ENCODE peak calls at places on chromosome 18, in five cellular contexts. I is LoVo; R is GM12865; F is effector CD4-positive, alpha-beta T cell; H is NCI-H82. V is an unnamed sample.

GRCh38 chr18:32770181-32770650 is 2.6 kb downstream of the KLHL14 start:
- DNase-seq in I (no peak), R (no peak), F (no peak), H (no peak), V (no peak)

GRCh38 chr18:70279470-70279869 is 9.4 kb upstream of the SOCS6 start:
- DNase-seq in I (peak; percentile 35), R (no peak), F (no peak), H (no peak), V (no peak)

GRCh38 chr18:47150029-47150823 is at the start of gene HDHD2:
- DNase-seq in I (peak; percentile 75), R (peak; percentile 86), F (peak; percentile 59), H (peak; percentile 84), V (peak; percentile 52)

GRCh38 chr18:3923750-3924149 is 473.8 kb downstream of the TGIF1 start:
- DNase-seq in I (no peak), R (no peak), F (no peak), H (no peak), V (no peak)

GRCh38 chr18:39348757-39349156 is 1783.2 kb upstream of the CELF4 start:
- DNase-seq in I (no peak), R (no peak), F (no peak), H (no peak), V (no peak)

GRCh38 chr18:36360256-36360909 is 62.9 kb downstream of the FHOD3 start:
- DNase-seq in I (no peak), R (peak; percentile 64), F (no peak), H (no peak), V (no peak)

GRCh38 chr18:37306420-37306819 is 259.2 kb downstream of the CELF4 start:
- DNase-seq in I (no peak), R (no peak), F (no peak), H (no peak), V (no peak)

GRCh38 chr18:22933206-22933957 is at the start of gene RBBP8:
- DNase-seq in I (peak; percentile 85), R (peak; percentile 91), F (peak; percentile 71), H (peak; percentile 92), V (peak; percentile 61)

GRCh38 chr18:48090021-48090420 is 159.6 kb upstream of the SMAD2 start:
- DNase-seq in I (no peak), R (no peak), F (no peak), H (no peak), V (no peak)

GRCh38 chr18:76955529-76956170 is 133.3 kb downstream of the ZNF236 start:
- DNase-seq in I (no peak), R (no peak), F (no peak), H (no peak), V (no peak)

GRCh38 chr18:41135146-41135545 is 819.9 kb upstream of the PIK3C3 start:
- DNase-seq in I (no peak), R (no peak), F (no peak), H (no peak), V (no peak)

GRCh38 chr18:13597068-13597467 is 129.3 kb downstream of the FAM210A start:
- DNase-seq in I (no peak), R (no peak), F (no peak), H (no peak), V (no peak)

GRCh38 chr18:9975658-9976057 is 61.8 kb downstream of the VAPA start:
- DNase-seq in I (no peak), R (no peak), F (no peak), H (no peak), V (no peak)

GRCh38 chr18:23725351-23725750 is 36.1 kb downstream of the LAMA3 start:
- DNase-seq in I (no peak), R (no peak), F (no peak), H (no peak), V (no peak)

GRCh38 chr18:57970356-57971095 is 73.5 kb upstream of the NEDD4L start:
- DNase-seq in I (no peak), R (no peak), F (no peak), H (peak; percentile 12), V (no peak)

GRCh38 chr18:25168011-25168410 is 184.0 kb downstream of the ZNF521 start:
- DNase-seq in I (no peak), R (no peak), F (no peak), H (peak; percentile 73), V (no peak)

GRCh38 chr18:63158676-63159291 is 160.8 kb downstream of the BCL2 start:
- DNase-seq in I (no peak), R (peak; percentile 92), F (no peak), H (no peak), V (no peak)

GRCh38 chr18:5582849-5583667 is 39.3 kb upstream of the EPB41L3 start:
- DNase-seq in I (no peak), R (no peak), F (no peak), H (no peak), V (no peak)

GRCh38 chr18:3689986-3690681 is 240.2 kb downstream of the TGIF1 start:
- DNase-seq in I (no peak), R (no peak), F (no peak), H (no peak), V (no peak)

GRCh38 chr18:905948-906415 is 1.3 kb downstream of the ADCYAP1 start:
- DNase-seq in I (no peak), R (no peak), F (no peak), H (peak; percentile 25), V (no peak)

GRCh38 chr18:1393929-1394328 is 489.3 kb downstream of the ADCYAP1 start:
- DNase-seq in I (no peak), R (no peak), F (no peak), H (no peak), V (no peak)

GRCh38 chr18:64037812-64038414 is 68.0 kb downstream of the SERPINB8 start:
- DNase-seq in I (no peak), R (peak; percentile 49), F (no peak), H (peak; percentile 60), V (no peak)

GRCh38 chr18:58045265-58046086 is 1.4 kb downstream of the NEDD4L start:
- DNase-seq in I (peak; percentile 77), R (peak; percentile 48), F (peak; percentile 3), H (peak; percentile 86), V (no peak)

GRCh38 chr18:49621851-49622351 is 60.0 kb downstream of the LIPG start:
- DNase-seq in I (no peak), R (no peak), F (no peak), H (no peak), V (no peak)

GRCh38 chr18:24086082-24086481 is 52.8 kb upstream of the CABYR start:
- DNase-seq in I (no peak), R (no peak), F (no peak), H (no peak), V (no peak)

GRCh38 chr18:23249348-23249747 is 114.1 kb downstream of the CABLES1 start:
- DNase-seq in I (no peak), R (no peak), F (no peak), H (no peak), V (no peak)

GRCh38 chr18:63321291-63321690 is 1.7 kb upstream of the BCL2 start:
- DNase-seq in I (no peak), R (no peak), F (no peak), H (no peak), V (no peak)

GRCh38 chr18:48715651-48716354 is 177.0 kb downstream of the CTIF start:
- DNase-seq in I (no peak), R (peak; percentile 50), F (no peak), H (no peak), V (no peak)

V was measured in T follicular helper cell.